ENCODE peak calls at places on chromosomes 2 and 18, in five cellular contexts. V is fibroblast of lung, D is Karpas-422, A is OCI-LY7, W is GM12878. J is an unnamed sample.

GRCh38 chr2:3493610-3493997 is 25.7 kb downstream of the ADI1 start:
- DNase-seq in V (peak; percentile 82), D (no peak), W (no peak), A (no peak), J (peak; percentile 57)

GRCh38 chr2:186135697-186136096 is 350.4 kb upstream of the ZC3H15 start:
- DNase-seq in D (no peak), W (no peak), A (no peak), V (no peak), J (no peak)

GRCh38 chr18:9516437-9517064 is 41.2 kb downstream of the RALBP1 start:
- DNase-seq in V (peak; percentile 72), A (peak; percentile 64), W (peak; percentile 17), D (peak; percentile 83), J (peak; percentile 47)

GRCh38 chr2:119707117-119708087 is 28.4 kb downstream of the TMEM177 start:
- DNase-seq in W (no peak), D (peak; percentile 48), A (no peak), V (no peak), J (no peak)

GRCh38 chr18:58768293-58768974 is 96.2 kb upstream of the ZNF532 start:
- DNase-seq in A (peak; percentile 8), V (peak; percentile 45), D (peak; percentile 88), W (no peak), J (peak; percentile 87)

GRCh38 chr2:215401896-215402379 is 33.9 kb downstream of the FN1 start:
- DNase-seq in A (no peak), W (no peak), V (peak; percentile 97), D (peak; percentile 33), J (no peak)

GRCh38 chr2:241002275-241003046 is 4.0 kb downstream of the SNED1 start:
- DNase-seq in A (no peak), V (no peak), W (no peak), D (no peak), J (no peak)

GRCh38 chr2:74017181-74017580 is 32.5 kb downstream of the TET3 start:
- DNase-seq in A (no peak), V (no peak), W (no peak), D (no peak), J (no peak)

GRCh38 chr2:177669625-177670330 is 277.2 kb downstream of the AGPS start:
- DNase-seq in W (no peak), A (no peak), V (no peak), D (no peak), J (no peak)

GRCh38 chr2:74302865-74303264 is 40.4 kb downstream of the SLC4A5 start:
- DNase-seq in W (no peak), A (no peak), D (no peak), V (no peak), J (no peak)

GRCh38 chr18:24026457-24026856 is 11.9 kb downstream of the TTC39C start:
- DNase-seq in V (no peak), D (no peak), W (no peak), A (no peak), J (no peak)
- H2AFZ ChIP-seq in V (no peak overlapping the region), D (no peak overlapping the region), W (no peak overlapping the region), A (no peak overlapping the region), J (no peak overlapping the region)

DNA sequence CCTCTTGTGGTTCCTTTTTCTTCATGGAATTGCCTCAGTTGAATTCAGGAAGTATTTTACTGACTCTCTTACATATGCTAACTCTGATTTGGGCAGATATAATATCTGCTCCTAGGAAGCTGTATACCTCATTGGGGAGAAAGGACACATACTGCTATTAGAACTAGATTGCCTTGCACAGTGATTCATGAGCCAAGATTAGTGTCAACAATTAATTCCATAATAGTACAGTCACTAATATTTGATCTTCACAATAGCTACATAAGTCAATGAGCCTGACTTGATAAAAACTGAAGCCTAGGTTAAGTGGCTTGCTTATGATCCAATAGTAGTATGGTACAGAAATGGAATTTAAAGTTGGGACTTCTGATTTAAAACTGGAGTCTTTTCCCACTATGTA is 127.6 kb downstream of the ETAA1 start:
- DNase-seq in D (no peak), W (no peak), V (no peak), A (no peak), J (no peak)
- H3K27ac ChIP-seq in D (no peak overlapping the region), W (no peak overlapping the region), V (no peak overlapping the region), A (no peak overlapping the region), J (no peak overlapping the region)

DNA sequence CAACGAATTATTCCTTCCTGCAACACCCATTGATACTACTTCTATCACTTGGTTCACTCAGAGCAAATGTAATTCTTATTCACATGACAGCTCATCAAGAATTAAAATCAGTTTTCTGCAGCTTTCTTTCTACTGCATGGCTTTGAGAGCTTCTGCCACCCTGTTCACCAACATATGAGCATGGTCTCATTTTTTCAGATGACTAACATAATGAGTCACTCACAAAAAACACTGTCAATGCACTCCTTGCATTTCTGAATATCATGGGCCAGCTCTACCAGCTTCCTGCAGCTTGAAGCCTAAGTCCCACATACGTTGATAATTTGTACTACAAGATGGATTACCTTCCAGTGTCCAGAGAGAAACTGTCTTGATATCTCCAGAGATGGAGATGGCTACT is 342.9 kb downstream of the LRATD1 start:
- DNase-seq in D (no peak), A (no peak), W (no peak), V (peak; percentile 31), J (no peak)
- H2AFZ ChIP-seq in D (no peak overlapping the region), A (no peak overlapping the region), W (no peak overlapping the region), V (no peak overlapping the region), J (no peak overlapping the region)

GRCh38 chr2:214135966-214136365 is 274.9 kb upstream of the VWC2L start:
- DNase-seq in D (no peak), W (no peak), A (no peak), V (no peak), J (no peak)
- H3K27ac ChIP-seq in D (no peak overlapping the region), W (no peak overlapping the region), A (no peak overlapping the region), V (no peak overlapping the region), J (no peak overlapping the region)

DNA sequence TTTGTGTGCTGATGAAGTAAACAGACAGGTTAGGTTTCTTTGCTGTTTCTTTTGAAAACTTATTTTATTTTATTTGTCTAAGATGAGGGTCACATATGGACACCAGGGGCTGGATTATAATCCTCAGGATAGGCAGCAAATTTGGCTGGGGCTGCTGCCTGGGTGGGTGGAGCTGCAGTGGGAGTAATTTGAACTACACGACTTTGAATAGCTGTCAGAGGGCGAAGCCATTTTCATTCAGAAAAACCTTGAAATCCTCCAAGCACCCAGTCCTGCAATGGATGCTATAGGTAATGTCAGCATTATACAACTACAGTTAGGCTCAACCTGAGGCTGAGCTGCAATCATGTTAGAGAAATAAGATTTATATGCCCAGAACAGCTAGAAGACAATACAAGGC is 16.6 kb downstream of the SETBP1 start:
- DNase-seq in D (no peak), A (no peak), W (no peak), V (no peak), J (no peak)
- H2AFZ ChIP-seq in D (no peak overlapping the region), A (no peak overlapping the region), W (no peak overlapping the region), V (no peak overlapping the region), J (no peak overlapping the region)

GRCh38 chr2:42942214-42942989 is 150.0 kb upstream of the HAAO start:
- DNase-seq in A (no peak), D (no peak), V (no peak), W (no peak), J (no peak)

GRCh38 chr2:42939411-42940206 is 147.2 kb upstream of the HAAO start:
- DNase-seq in A (no peak), V (no peak), D (no peak), W (no peak), J (no peak)

GRCh38 chr2:42944744-42945415 is 152.5 kb upstream of the HAAO start:
- DNase-seq in D (peak; percentile 60), V (no peak), A (no peak), W (no peak), J (peak; percentile 42)

GRCh38 chr2:42941633-42942176 is 149.3 kb upstream of the HAAO start:
- DNase-seq in V (no peak), D (no peak), W (no peak), A (no peak), J (no peak)

GRCh38 chr2:42942990-42943493 is 150.7 kb upstream of the HAAO start:
- DNase-seq in W (no peak), V (no peak), A (no peak), D (no peak), J (no peak)
- H3K27ac ChIP-seq in W (no peak overlapping the region), V (no peak overlapping the region), A (no peak overlapping the region), D (no peak overlapping the region), J (no peak overlapping the region)

GRCh38 chr2:219030177-219030940 is 11.0 kb downstream of the CFAP65 start:
- DNase-seq in W (no peak), D (no peak), V (no peak), A (no peak), J (no peak)
- H2AFZ ChIP-seq in W (no peak overlapping the region), D (no peak overlapping the region), V (no peak overlapping the region), A (no peak overlapping the region), J (no peak overlapping the region)

DNA sequence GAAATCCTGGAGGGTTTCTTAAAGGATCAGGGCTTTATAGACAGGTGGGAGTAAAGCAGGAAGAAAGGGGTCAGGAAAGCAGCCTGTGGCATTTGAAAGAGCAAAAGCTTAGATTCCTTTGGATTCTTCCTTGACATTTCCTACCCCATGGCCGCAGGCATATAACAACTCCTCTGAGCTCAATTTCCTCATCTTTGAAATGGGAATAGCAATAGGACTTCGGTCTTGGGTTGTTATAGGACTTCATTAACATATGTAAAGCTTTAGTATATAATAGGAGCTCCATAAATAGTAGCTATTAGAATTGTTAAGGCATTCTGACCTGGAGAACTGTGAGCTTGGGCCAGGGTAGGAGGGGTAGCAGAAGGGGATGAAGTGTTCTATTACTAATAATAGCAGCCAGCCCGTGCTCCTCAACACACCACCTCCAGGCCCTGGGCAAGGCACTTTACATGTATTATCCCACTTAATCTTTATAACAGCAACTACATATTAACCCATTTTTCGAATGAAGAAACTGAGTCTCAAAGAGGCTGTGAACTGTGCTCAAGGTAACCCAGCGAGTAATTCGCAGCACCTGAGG is 10.6 kb downstream of the ZFP36L2 start:
- DNase-seq in W (no peak), V (no peak), D (no peak), A (no peak), J (no peak)
- H3K27ac ChIP-seq in W (no peak overlapping the region), V (no peak overlapping the region), D (no peak overlapping the region), A (no peak overlapping the region), J (no peak overlapping the region)

J was measured in neural progenitor cell.